ENCODE peak calls at places on chromosomes 13 and 19, in four cellular contexts. A is sigmoid colon, T is H1, I is K562. W is an unnamed sample.
A peak's percentile ranks its signal among the peaks of the same experiment; 100 is the strongest.

GRCh38 chr13:87792878-87793277 is 121.7 kb downstream of the SLITRK5 start:
- DNase-seq in A (no peak), T (no peak), I (no peak), W (no peak)

GRCh38 chr13:35349673-35350278 is 126.7 kb downstream of the MAB21L1 start:
- DNase-seq in A (no peak), T (no peak), I (no peak), W (no peak)

GRCh38 chr13:110394371-110394841 is 87.3 kb downstream of the COL4A2 start:
- DNase-seq in A (no peak), T (no peak), I (no peak), W (no peak)

GRCh38 chr13:101452519-101453485 is at the start of gene ITGBL1:
- DNase-seq in A (no peak), T (no peak), I (no peak), W (no peak)

GRCh38 chr19:32372726-32373613 is 27.6 kb downstream of the ZNF507 start:
- DNase-seq in A (no peak), T (no peak), I (no peak), W (no peak)

GRCh38 chr13:50400930-50401553 is 385.8 kb downstream of the KCNRG start:
- DNase-seq in A (no peak), T (no peak), I (no peak), W (no peak)

GRCh38 chr19:40332669-40333068 is 15.5 kb downstream of the C19orf47 start:
- DNase-seq in A (no peak), T (no peak), I (no peak), W (no peak)

GRCh38 chr19:18304194-18304495 is 18.7 kb downstream of the LSM4 start:
- DNase-seq in A (no peak), T (no peak), I (no peak), W (no peak)

GRCh38 chr13:74203576-74203975 is 69.4 kb upstream of the KLF12 start:
- DNase-seq in A (no peak), T (no peak), I (no peak), W (no peak)

GRCh38 chr19:37943480-37943879 is 36.5 kb downstream of the SIPA1L3 start:
- DNase-seq in A (no peak), T (no peak), I (peak; percentile 70), W (peak; percentile 0)

GRCh38 chr13:33285420-33286124 is at the start of gene STARD13:
- DNase-seq in A (peak; percentile 98), T (peak; percentile 74), I (peak; percentile 10), W (peak; percentile 93)

GRCh38 chr13:85040176-85040660 is 759.0 kb downstream of the SLITRK6 start:
- DNase-seq in A (no peak), T (no peak), I (no peak), W (no peak)

GRCh38 chr13:97535619-97536018 is 101.7 kb downstream of the RAP2A start:
- DNase-seq in A (no peak), T (no peak), I (no peak), W (no peak)

GRCh38 chr19:31515931-31516330 is 166.7 kb upstream of the TSHZ3 start:
- DNase-seq in A (no peak), T (no peak), I (no peak), W (no peak)

GRCh38 chr13:79423801-79424642 is 18.0 kb upstream of the RBM26 start:
- DNase-seq in A (no peak), T (no peak), I (peak; percentile 11), W (no peak)

GRCh38 chr13:79290595-79291244 is 115.3 kb downstream of the RBM26 start:
- DNase-seq in A (no peak), T (no peak), I (no peak), W (no peak)

GRCh38 chr13:70816853-70817252 is 708.6 kb upstream of the KLHL1 start:
- DNase-seq in A (no peak), T (no peak), I (no peak), W (no peak)

GRCh38 chr13:40464991-40465390 is 201.4 kb downstream of the FOXO1 start:
- DNase-seq in A (no peak), T (no peak), I (no peak), W (no peak)

GRCh38 chr13:44470623-44471562 is 97.3 kb downstream of the SERP2 start:
- DNase-seq in A (no peak), T (no peak), I (peak; percentile 5), W (no peak)

GRCh38 chr13:24184265-24184841 is 23.8 kb downstream of the SPATA13 start:
- DNase-seq in A (no peak), T (no peak), I (no peak), W (no peak)

GRCh38 chr19:13429563-13429962 is 76.7 kb downstream of the CACNA1A start:
- DNase-seq in A (no peak), T (no peak), I (no peak), W (no peak)

GRCh38 chr19:1267441-1268391 is 1.4 kb upstream of the CIRBP start:
- DNase-seq in A (peak; percentile 80), T (no peak), I (no peak), W (no peak)

GRCh38 chr13:36282818-36283432 is 14.7 kb downstream of the CCDC169 start:
- DNase-seq in A (no peak), T (no peak), I (no peak), W (no peak)

GRCh38 chr13:21061077-21061945 is at the start of gene LATS2:
- DNase-seq in A (peak; percentile 99), T (peak; percentile 80), I (peak; percentile 88), W (peak; percentile 95)

GRCh38 chr13:21668665-21669599 is 1.9 kb upstream of the FGF9 start:
- DNase-seq in A (peak; percentile 73), T (no peak), I (no peak), W (no peak)

GRCh38 chr13:99018418-99019180 is 40.7 kb upstream of the DOCK9 start:
- DNase-seq in A (no peak), T (no peak), I (no peak), W (no peak)

GRCh38 chr13:31950121-31950810 is 81.3 kb upstream of the FRY start:
- DNase-seq in A (no peak), T (no peak), I (no peak), W (no peak)

GRCh38 chr19:55066107-55066709 is 3.3 kb upstream of the RDH13 start:
- DNase-seq in A (no peak), T (no peak), I (peak; percentile 49), W (no peak)

GRCh38 chr19:12749938-12750521 is 1.6 kb upstream of the BEST2 start:
- DNase-seq in A (no peak), T (no peak), I (no peak), W (no peak)

GRCh38 chr13:104106705-104107393 is 1040.6 kb upstream of the SLC10A2 start:
- DNase-seq in A (no peak), T (peak; percentile 1), I (no peak), W (no peak)

DNA sequence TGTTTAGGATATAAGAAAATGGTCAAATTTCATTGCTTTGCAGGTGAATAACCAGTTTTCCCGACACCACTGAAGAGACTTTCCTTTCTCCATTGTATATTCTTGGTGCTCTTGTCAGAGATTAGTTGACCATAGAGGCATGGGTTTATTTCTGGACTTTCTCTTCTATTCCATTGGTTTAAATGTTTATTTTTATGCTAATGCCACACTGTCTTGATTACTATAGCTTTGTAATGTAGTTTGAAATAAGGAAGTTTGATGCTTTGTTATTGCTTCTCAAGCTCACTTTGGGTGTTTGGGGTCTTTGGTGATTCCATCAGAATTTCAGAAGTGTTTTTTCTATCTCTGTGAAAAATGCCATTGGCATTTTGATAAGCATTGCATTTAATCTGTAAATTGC is 190.0 kb upstream of the SPRY2 start:
- DNase-seq in A (no peak), T (no peak), I (peak; percentile 6), W (no peak)
- H3K4me3 ChIP-seq in A (no peak overlapping the region), T (no peak overlapping the region), I (no peak overlapping the region), W (no peak overlapping the region)

DNA sequence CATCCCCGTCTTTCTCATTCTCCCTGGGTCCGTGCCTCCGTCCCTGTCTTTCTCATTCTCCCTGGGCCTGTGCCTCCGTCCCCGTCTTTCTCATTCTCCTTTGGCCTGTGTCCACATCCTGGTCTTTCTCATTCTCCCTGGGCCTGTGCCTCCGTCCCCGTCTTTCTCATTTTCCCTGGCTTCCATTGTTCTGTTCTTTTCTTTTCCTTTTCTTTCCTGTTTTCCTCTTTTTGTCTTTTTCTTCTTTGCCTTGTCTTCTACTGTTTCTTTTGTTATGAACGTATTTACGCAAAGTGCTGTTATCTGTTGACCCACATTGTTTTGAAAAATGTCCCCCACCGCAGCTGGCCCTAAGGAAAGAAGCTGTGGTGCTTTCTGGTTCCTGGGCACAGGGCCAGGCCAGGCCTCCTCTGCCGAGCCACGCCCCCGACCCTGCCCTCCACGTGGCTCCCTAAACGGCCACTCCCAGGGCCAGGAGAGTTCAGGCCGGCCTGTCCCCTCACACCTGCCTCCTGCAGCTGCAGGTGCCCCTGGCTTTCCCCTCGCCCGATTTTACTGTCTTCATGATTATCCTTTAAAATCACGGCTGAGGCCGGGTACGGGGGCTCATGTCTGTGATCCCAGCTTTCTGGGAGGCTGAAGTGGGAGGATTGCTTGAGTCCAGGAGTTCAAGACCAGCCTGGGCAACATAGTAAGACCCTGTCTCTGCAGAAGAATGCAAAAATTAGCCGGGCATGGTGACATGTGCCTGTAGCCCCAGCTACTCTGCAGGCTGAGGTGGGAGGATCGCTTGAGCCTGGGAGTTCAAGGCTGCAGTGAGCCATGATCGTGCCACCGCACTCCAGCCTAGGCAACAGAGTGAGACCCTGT is 14.0 kb upstream of the TMPRSS9 start:
- DNase-seq in A (no peak), T (no peak), I (peak; percentile 91), W (no peak)
- TF ChIP-seq POLR2A in A (no peak), T (no peak), I (no peak), W (no peak)

DNA sequence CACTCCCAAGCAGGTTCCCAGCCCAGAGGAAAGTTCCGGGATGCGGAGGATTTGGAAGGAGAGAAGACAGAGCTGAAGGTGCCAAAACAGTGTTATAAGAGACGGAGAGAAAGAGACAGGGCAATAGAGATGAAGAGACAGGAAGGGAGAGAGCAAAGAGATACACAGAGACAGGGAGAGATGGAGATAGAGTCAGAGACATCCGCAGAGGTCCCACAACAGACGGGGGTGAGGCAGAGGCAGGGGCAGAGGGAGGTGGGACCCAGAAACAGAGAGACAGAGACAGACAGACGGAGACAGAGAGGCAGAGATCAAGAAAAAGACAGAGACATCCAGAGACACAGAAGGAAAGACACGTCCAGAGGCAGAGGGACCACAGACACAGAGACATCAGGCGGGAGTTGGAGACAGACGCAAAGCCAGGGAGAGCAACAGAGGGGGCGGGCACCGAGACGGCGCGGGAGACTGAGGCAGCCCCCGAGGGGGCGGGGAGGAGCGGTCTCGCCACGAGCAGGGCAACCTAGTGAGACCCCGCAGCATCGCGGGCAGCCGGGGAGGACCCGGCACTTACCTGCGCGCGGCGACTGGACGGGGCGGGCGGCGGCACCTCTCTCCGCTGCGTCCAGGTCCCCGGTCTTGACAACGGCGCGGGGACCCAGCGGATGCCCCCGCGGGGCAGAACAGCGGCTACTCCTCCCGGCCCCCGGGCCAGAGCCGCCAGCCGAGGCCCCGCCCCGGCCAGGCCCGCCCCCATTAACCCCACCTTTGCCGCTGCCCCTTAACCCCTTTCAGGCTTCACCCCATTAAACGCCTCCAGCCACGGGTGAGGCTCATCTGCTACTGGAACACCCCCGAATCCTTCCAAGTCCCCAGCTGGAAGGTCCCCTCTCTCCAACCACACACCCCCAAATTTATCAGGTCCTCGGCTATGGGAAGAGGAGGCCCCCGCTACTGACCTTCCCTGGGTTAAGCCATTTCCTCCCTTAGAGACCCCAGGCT is at the start of gene GPR4:
- DNase-seq in A (no peak), T (no peak), I (peak; percentile 85), W (no peak)
- TF ChIP-seq POLR2AphosphoS5 in A (no peak), T (no peak), I (no peak), W (no peak)

GRCh38 chr19:19817357-19817756 is 4.2 kb downstream of the ZNF506 start:
- DNase-seq in A (no peak), T (no peak), I (no peak), W (no peak)

GRCh38 chr19:19821366-19822147 is at the start of gene ZNF506:
- DNase-seq in A (peak; percentile 100), T (peak; percentile 82), I (no peak), W (peak; percentile 100)

GRCh38 chr19:19823916-19824315 is 2.4 kb upstream of the ZNF506 start:
- DNase-seq in A (no peak), T (no peak), I (no peak), W (no peak)

GRCh38 chr19:19820774-19821315 is 705 bp downstream of the ZNF506 start:
- DNase-seq in A (no peak), T (no peak), I (no peak), W (no peak)

GRCh38 chr19:19822148-19822429 is 539 bp upstream of the ZNF506 start:
- DNase-seq in A (peak; percentile 70), T (no peak), I (no peak), W (no peak)
- H3K4me3 ChIP-seq in A (peak overlapping the region; percentile 79), T (peak overlapping the region; percentile 100), I (no peak overlapping the region), W (peak overlapping the region; percentile 70)